ENCODE peak calls at places on chromosomes 6 and 20, in ten cellular contexts. Q is HCT116, F is breast epithelium, B is keratinocyte, A is tibial nerve, R is left ventricle myocardium inferior, U is PC-3, H is adrenal gland, S is body of pancreas, Y is cardiac muscle cell. C is an unnamed sample. For H3K36me3, the result is how much of the 10 kb centered on the place peaks cover.

GRCh38 chr20:49880177-49880576 is 35.2 kb downstream of the SPATA2 start:
- DNase-seq in A (no peak), F (no peak), B (no peak), Y (no peak), S (peak), H (no peak), Q (no peak), R (no peak), U (no peak), C (no peak)

GRCh38 chr6:8881663-8882062 is 446.3 kb upstream of the SLC35B3 start:
- DNase-seq in Q (no peak), B (no peak), R (no peak), U (no peak), H (no peak), F (no peak), Y (no peak), S (no peak), A (no peak), C (no peak)

GRCh38 chr6:167093922-167094432 is 28.9 kb upstream of the CCR6 start:
- DNase-seq in Q (no peak), B (no peak), F (no peak), R (no peak), S (no peak), U (no peak), Y (no peak), A (no peak), H (no peak), C (no peak)

GRCh38 chr6:113558966-113559365 is 298.2 kb upstream of the MARCKS start:
- DNase-seq in Q (no peak), A (no peak), S (no peak), F (no peak), H (no peak), U (peak), Y (no peak), B (no peak), R (no peak), C (no peak)

GRCh38 chr6:132020138-132020551 is 69.0 kb upstream of the CCN2 start:
- DNase-seq in R (peak), H (peak), B (no peak), Q (no peak), S (peak), Y (no peak), F (no peak), U (no peak), A (peak), C (peak)

GRCh38 chr6:53679446-53679933 is 13.9 kb upstream of the KLHL31 start:
- DNase-seq in F (no peak), Y (peak), R (no peak), U (peak), S (no peak), Q (peak), B (no peak), A (no peak), H (no peak), C (no peak)

GRCh38 chr6:84094050-84094435 is 60.5 kb downstream of the MRAP2 start:
- DNase-seq in U (no peak), A (no peak), F (no peak), Q (no peak), R (no peak), H (no peak), S (no peak), Y (no peak), B (no peak), C (no peak)

GRCh38 chr6:107679457-107679856 is 144.7 kb downstream of the SCML4 start:
- DNase-seq in Y (peak), U (no peak), A (no peak), H (peak), B (no peak), Q (no peak), F (no peak), R (peak), S (no peak), C (no peak)

GRCh38 chr6:446418-447366 is 55.1 kb downstream of the IRF4 start:
- DNase-seq in H (no peak), F (no peak), A (no peak), Y (no peak), U (peak), R (no peak), B (no peak), Q (no peak), S (no peak), C (no peak)

GRCh38 chr20:62329389-62330377 is 26.9 kb downstream of the ADRM1 start:
- DNase-seq in B (no peak), Y (no peak), A (no peak), R (no peak), H (no peak), F (no peak), S (no peak), U (no peak), Q (no peak), C (no peak)
- H3K36me3 ChIP-seq in B (half or more), Y (under half), A (under half), R (half or more), H (under half), F (under half), S (under half), U (half or more), Q (under half), C (half or more)

GRCh38 chr20:10508468-10509251 is 73.6 kb downstream of the SLX4IP start:
- DNase-seq in S (peak), Q (no peak), A (no peak), B (no peak), F (no peak), U (no peak), H (peak), Y (no peak), R (no peak), C (no peak)

GRCh38 chr20:10509411-10509810 is 74.3 kb downstream of the SLX4IP start:
- DNase-seq in A (no peak), B (no peak), U (no peak), H (no peak), S (no peak), F (no peak), Q (no peak), Y (no peak), R (no peak), C (no peak)

GRCh38 chr20:10511166-10511506 is 76.0 kb downstream of the SLX4IP start:
- DNase-seq in A (no peak), F (no peak), B (no peak), H (no peak), R (no peak), S (no peak), U (no peak), Q (no peak), Y (no peak), C (no peak)

GRCh38 chr20:10511507-10512231 is 76.6 kb downstream of the SLX4IP start:
- DNase-seq in F (peak), H (peak), Q (peak), R (peak), Y (peak), B (peak), A (peak), S (peak), U (peak), C (peak)

GRCh38 chr20:10510216-10510615 is 75.1 kb downstream of the SLX4IP start:
- DNase-seq in H (no peak), S (no peak), U (no peak), Q (no peak), R (no peak), F (no peak), A (no peak), B (no peak), Y (no peak), C (no peak)
- H3K27ac ChIP-seq in H (no peak), S (no peak), U (no peak), Q (peak), R (no peak), F (no peak), A (peak), B (no peak), Y (no peak), C (no peak)

GRCh38 chr6:35351422-35351821 is 9.1 kb downstream of the PPARD start:
- DNase-seq in U (no peak), S (no peak), B (no peak), Q (no peak), Y (no peak), R (no peak), H (no peak), F (no peak), A (no peak), C (no peak)
- H3K36me3 ChIP-seq in U (half or more), S (under half), B (under half), Q (under half), Y (under half), R (half or more), H (under half), F (under half), A (under half), C (under half)

GRCh38 chr6:163416640-163417253 is 2.2 kb downstream of the QKI start:
- DNase-seq in Q (peak), H (no peak), U (peak), F (no peak), A (no peak), Y (peak), R (no peak), S (peak), B (no peak), C (no peak)
- H3K27ac ChIP-seq in Q (peak), H (peak), U (peak), F (peak), A (peak), Y (peak), R (peak), S (peak), B (peak), C (peak)

DNA sequence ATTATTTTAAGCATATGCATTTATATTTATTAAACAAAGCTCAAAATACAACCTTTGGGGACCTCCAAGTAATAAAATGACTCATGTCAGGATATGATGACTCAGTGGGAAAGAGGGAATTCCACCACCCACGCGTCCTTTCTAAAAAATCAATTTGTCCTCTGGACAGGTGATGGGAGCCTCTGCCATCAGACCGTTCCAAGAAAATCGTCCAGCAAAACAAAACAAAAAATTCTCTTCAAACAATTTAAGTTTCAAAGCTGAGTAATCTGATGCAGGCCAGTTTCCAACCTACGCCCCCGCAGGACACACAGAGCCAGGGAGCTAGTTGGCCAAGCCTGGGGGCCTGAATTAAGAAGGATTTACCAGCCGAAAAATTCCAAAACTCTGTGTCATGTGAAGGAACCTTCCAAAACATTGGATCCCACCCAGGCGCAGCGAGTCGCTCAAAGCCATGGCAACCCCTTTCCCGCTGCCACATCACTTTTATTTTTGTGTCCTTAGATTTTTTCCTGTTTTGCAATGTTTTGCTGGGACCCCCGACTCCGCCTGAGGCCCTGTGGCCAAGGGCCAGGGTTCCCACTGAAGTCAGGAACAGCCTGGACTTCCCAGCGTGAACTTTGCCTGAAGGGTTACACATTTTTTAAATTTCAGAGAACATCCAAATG is 95.3 kb downstream of the NFATC2 start:
- DNase-seq in S (peak), Q (peak), Y (no peak), F (peak), H (peak), U (peak), B (no peak), A (peak), R (peak), C (peak)
- H3K36me3 ChIP-seq in S (under half), Q (under half), Y (under half), F (under half), H (under half), U (under half), B (under half), A (under half), R (under half), C (under half)

DNA sequence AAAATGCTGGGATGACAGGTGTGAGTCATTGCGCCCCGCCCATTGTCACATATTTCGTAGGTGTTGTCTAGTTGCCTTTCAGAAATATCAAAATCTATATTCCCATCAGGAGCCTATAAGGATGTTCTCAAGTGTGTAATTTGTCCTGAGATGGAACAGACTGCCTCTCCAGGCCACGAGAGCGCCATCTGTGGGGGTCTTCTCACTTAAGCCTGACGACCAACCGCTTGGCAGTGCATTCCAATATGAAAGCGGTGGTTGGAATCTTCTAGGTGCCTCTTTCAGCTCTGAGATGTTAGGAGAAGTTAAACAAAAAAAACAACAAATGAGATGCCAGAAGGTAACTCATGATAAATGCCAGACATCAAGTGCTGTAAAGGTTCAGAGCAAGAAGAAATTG is 488.5 kb downstream of the QKI start:
- DNase-seq in A (no peak), B (no peak), F (no peak), Q (no peak), H (no peak), S (no peak), R (no peak), Y (no peak), U (no peak), C (no peak)
- H3K27ac ChIP-seq in A (no peak), B (no peak), F (no peak), Q (no peak), H (no peak), S (no peak), R (no peak), Y (no peak), U (no peak), C (no peak)